ENCODE peak calls at places on chromosomes 3 and 15, in seven cellular contexts. One of them, this sample, is unnamed.

GRCh38 chr3:64384561-64384960 is 159.3 kb upstream of the PRICKLE2 start:
- DNase-seq in CD8-positive, alpha-beta memory T cell: no peak
- DNase-seq in transverse colon: no peak
- DNase-seq in uterus: no peak
- DNase-seq in breast epithelium: no peak
- DNase-seq in left lung: no peak
- DNase-seq in left ventricle myocardium inferior: no peak
- DNase-seq in this sample: no peak

GRCh38 chr3:53846134-53846850 is at the start of the genes CHDH and IL17RB:
- DNase-seq in CD8-positive, alpha-beta memory T cell: no peak
- DNase-seq in transverse colon: peak; percentile 84
- DNase-seq in uterus: peak; percentile 51
- DNase-seq in breast epithelium: peak; percentile 87
- DNase-seq in left lung: peak; percentile 92
- DNase-seq in left ventricle myocardium inferior: peak; percentile 58
- DNase-seq in this sample: no peak

GRCh38 chr3:186683996-186684395 is 18.2 kb downstream of the HRG start:
- DNase-seq in CD8-positive, alpha-beta memory T cell: no peak
- DNase-seq in transverse colon: no peak
- DNase-seq in uterus: no peak
- DNase-seq in breast epithelium: no peak
- DNase-seq in left lung: no peak
- DNase-seq in left ventricle myocardium inferior: no peak
- DNase-seq in this sample: no peak

GRCh38 chr15:46567968-46568367 is 933.1 kb downstream of the SQOR start:
- DNase-seq in CD8-positive, alpha-beta memory T cell: no peak
- DNase-seq in transverse colon: no peak
- DNase-seq in uterus: no peak
- DNase-seq in breast epithelium: no peak
- DNase-seq in left lung: no peak
- DNase-seq in left ventricle myocardium inferior: no peak
- DNase-seq in this sample: no peak

GRCh38 chr15:65369651-65370050 is 8.2 kb downstream of the IGDCC3 start:
- DNase-seq in CD8-positive, alpha-beta memory T cell: no peak
- DNase-seq in transverse colon: no peak
- DNase-seq in uterus: no peak
- DNase-seq in breast epithelium: no peak
- DNase-seq in left lung: no peak
- DNase-seq in left ventricle myocardium inferior: no peak
- DNase-seq in this sample: no peak

GRCh38 chr3:57983734-57984518 is 24.3 kb upstream of the FLNB start:
- DNase-seq in CD8-positive, alpha-beta memory T cell: no peak
- DNase-seq in transverse colon: peak; percentile 80
- DNase-seq in uterus: peak; percentile 78
- DNase-seq in breast epithelium: no peak
- DNase-seq in left lung: no peak
- DNase-seq in left ventricle myocardium inferior: peak; percentile 49
- DNase-seq in this sample: no peak

GRCh38 chr3:195208631-195209030 is 62.3 kb downstream of the XXYLT1 start:
- DNase-seq in CD8-positive, alpha-beta memory T cell: no peak
- DNase-seq in transverse colon: no peak
- DNase-seq in uterus: peak; percentile 11
- DNase-seq in breast epithelium: no peak
- DNase-seq in left lung: peak; percentile 38
- DNase-seq in left ventricle myocardium inferior: no peak
- DNase-seq in this sample: no peak

GRCh38 chr3:54870423-54870822 is 57.4 kb downstream of the LRTM1 start:
- DNase-seq in CD8-positive, alpha-beta memory T cell: no peak
- DNase-seq in transverse colon: no peak
- DNase-seq in uterus: peak; percentile 28
- DNase-seq in breast epithelium: no peak
- DNase-seq in left lung: no peak
- DNase-seq in left ventricle myocardium inferior: no peak
- DNase-seq in this sample: peak; percentile 83

GRCh38 chr15:72492733-72493132 is 18.6 kb downstream of the ARIH1 start:
- DNase-seq in CD8-positive, alpha-beta memory T cell: no peak
- DNase-seq in transverse colon: no peak
- DNase-seq in uterus: no peak
- DNase-seq in breast epithelium: no peak
- DNase-seq in left lung: no peak
- DNase-seq in left ventricle myocardium inferior: no peak
- DNase-seq in this sample: no peak

GRCh38 chr3:183540501-183541234 is 14.8 kb downstream of the KLHL6 start:
- DNase-seq in CD8-positive, alpha-beta memory T cell: no peak
- DNase-seq in transverse colon: peak; percentile 53
- DNase-seq in uterus: no peak
- DNase-seq in breast epithelium: no peak
- DNase-seq in left lung: peak; percentile 84
- DNase-seq in left ventricle myocardium inferior: no peak
- DNase-seq in this sample: no peak

GRCh38 chr15:36757189-36757814 is 177.9 kb downstream of the CDIN1 start:
- DNase-seq in CD8-positive, alpha-beta memory T cell: no peak
- DNase-seq in transverse colon: no peak
- DNase-seq in uterus: no peak
- DNase-seq in breast epithelium: no peak
- DNase-seq in left lung: no peak
- DNase-seq in left ventricle myocardium inferior: no peak
- DNase-seq in this sample: peak; percentile 8

GRCh38 chr3:161171113-161171512 is 50.0 kb upstream of the NMD3 start:
- DNase-seq in CD8-positive, alpha-beta memory T cell: no peak
- DNase-seq in transverse colon: no peak
- DNase-seq in uterus: peak; percentile 37
- DNase-seq in breast epithelium: no peak
- DNase-seq in left lung: no peak
- DNase-seq in left ventricle myocardium inferior: peak; percentile 60
- DNase-seq in this sample: no peak

GRCh38 chr3:86104154-86104553 is 886.8 kb downstream of the VGLL3 start:
- DNase-seq in CD8-positive, alpha-beta memory T cell: no peak
- DNase-seq in transverse colon: no peak
- DNase-seq in uterus: no peak
- DNase-seq in breast epithelium: no peak
- DNase-seq in left lung: no peak
- DNase-seq in left ventricle myocardium inferior: no peak
- DNase-seq in this sample: no peak

GRCh38 chr3:38029400-38030125 is at the start of gene PLCD1:
- DNase-seq in CD8-positive, alpha-beta memory T cell: peak; percentile 15
- DNase-seq in transverse colon: peak; percentile 79
- DNase-seq in uterus: peak; percentile 80
- DNase-seq in breast epithelium: peak; percentile 73
- DNase-seq in left lung: peak; percentile 93
- DNase-seq in left ventricle myocardium inferior: peak; percentile 84
- DNase-seq in this sample: peak; percentile 37

GRCh38 chr3:157438371-157438735 is 1.7 kb downstream of the PTX3 start:
- DNase-seq in CD8-positive, alpha-beta memory T cell: no peak
- DNase-seq in transverse colon: no peak
- DNase-seq in uterus: no peak
- DNase-seq in breast epithelium: no peak
- DNase-seq in left lung: peak; percentile 48
- DNase-seq in left ventricle myocardium inferior: no peak
- DNase-seq in this sample: no peak

GRCh38 chr3:71153753-71154152 is 429.8 kb downstream of the FOXP1 start:
- DNase-seq in CD8-positive, alpha-beta memory T cell: no peak
- DNase-seq in transverse colon: no peak
- DNase-seq in uterus: no peak
- DNase-seq in breast epithelium: no peak
- DNase-seq in left lung: no peak
- DNase-seq in left ventricle myocardium inferior: no peak
- DNase-seq in this sample: no peak

GRCh38 chr15:29470794-29471193 is 201.2 kb upstream of the NSMCE3 start:
- DNase-seq in CD8-positive, alpha-beta memory T cell: no peak
- DNase-seq in transverse colon: peak; percentile 39
- DNase-seq in uterus: no peak
- DNase-seq in breast epithelium: no peak
- DNase-seq in left lung: no peak
- DNase-seq in left ventricle myocardium inferior: no peak
- DNase-seq in this sample: no peak

GRCh38 chr15:91801836-91802534 is 51.5 kb upstream of the SLCO3A1 start:
- DNase-seq in CD8-positive, alpha-beta memory T cell: no peak
- DNase-seq in transverse colon: no peak
- DNase-seq in uterus: no peak
- DNase-seq in breast epithelium: no peak
- DNase-seq in left lung: no peak
- DNase-seq in left ventricle myocardium inferior: peak; percentile 20
- DNase-seq in this sample: no peak

GRCh38 chr15:101684384-101684783 is 32.2 kb upstream of the TM2D3 start:
- DNase-seq in CD8-positive, alpha-beta memory T cell: no peak
- DNase-seq in transverse colon: no peak
- DNase-seq in uterus: no peak
- DNase-seq in breast epithelium: no peak
- DNase-seq in left lung: no peak
- DNase-seq in left ventricle myocardium inferior: no peak
- DNase-seq in this sample: no peak

GRCh38 chr3:150083653-150084037 is 113.0 kb upstream of the PFN2 start:
- DNase-seq in CD8-positive, alpha-beta memory T cell: no peak
- DNase-seq in transverse colon: peak; percentile 14
- DNase-seq in uterus: peak; percentile 21
- DNase-seq in breast epithelium: no peak
- DNase-seq in left lung: no peak
- DNase-seq in left ventricle myocardium inferior: no peak
- DNase-seq in this sample: peak; percentile 66

GRCh38 chr3:140905557-140905956 is 36.1 kb upstream of the SLC25A36 start:
- DNase-seq in CD8-positive, alpha-beta memory T cell: no peak
- DNase-seq in transverse colon: no peak
- DNase-seq in uterus: no peak
- DNase-seq in breast epithelium: no peak
- DNase-seq in left lung: no peak
- DNase-seq in left ventricle myocardium inferior: no peak
- DNase-seq in this sample: no peak

GRCh38 chr3:66239513-66240135 is 18.8 kb downstream of the SLC25A26 start:
- DNase-seq in CD8-positive, alpha-beta memory T cell: peak; percentile 20
- DNase-seq in transverse colon: no peak
- DNase-seq in uterus: no peak
- DNase-seq in breast epithelium: no peak
- DNase-seq in left lung: no peak
- DNase-seq in left ventricle myocardium inferior: no peak
- DNase-seq in this sample: no peak

GRCh38 chr3:3665546-3665945 is 133.7 kb upstream of the LRRN1 start:
- DNase-seq in CD8-positive, alpha-beta memory T cell: no peak
- DNase-seq in transverse colon: no peak
- DNase-seq in uterus: no peak
- DNase-seq in breast epithelium: no peak
- DNase-seq in left lung: no peak
- DNase-seq in left ventricle myocardium inferior: no peak
- DNase-seq in this sample: peak; percentile 29

GRCh38 chr15:74290645-74291044 is 54.5 kb downstream of the CCDC33 start:
- DNase-seq in CD8-positive, alpha-beta memory T cell: no peak
- DNase-seq in transverse colon: no peak
- DNase-seq in uterus: no peak
- DNase-seq in breast epithelium: no peak
- DNase-seq in left lung: no peak
- DNase-seq in left ventricle myocardium inferior: no peak
- DNase-seq in this sample: no peak
- H3K27me3 ChIP-seq in CD8-positive, alpha-beta memory T cell: no peaks in the 10 kb centered on the region
- H3K27me3 ChIP-seq in transverse colon: peaks cover 5% of the 10 kb centered on the region
- H3K27me3 ChIP-seq in uterus: no peaks in the 10 kb centered on the region
- H3K27me3 ChIP-seq in breast epithelium: peaks cover 8% of the 10 kb centered on the region
- H3K27me3 ChIP-seq in left lung: peaks cover 55% of the 10 kb centered on the region
- H3K27me3 ChIP-seq in left ventricle myocardium inferior: peaks cover 55% of the 10 kb centered on the region
- H3K27me3 ChIP-seq in this sample: no peaks in the 10 kb centered on the region

GRCh38 chr15:20652914-20653313 is 111.3 kb upstream of the GOLGA6L6 start:
- DNase-seq in CD8-positive, alpha-beta memory T cell: no peak
- DNase-seq in transverse colon: no peak
- DNase-seq in uterus: no peak
- DNase-seq in breast epithelium: no peak
- DNase-seq in left lung: no peak
- DNase-seq in left ventricle myocardium inferior: no peak
- DNase-seq in this sample: no peak
- H3K9me3 ChIP-seq in CD8-positive, alpha-beta memory T cell: no peaks in the 10 kb centered on the region
- H3K9me3 ChIP-seq in transverse colon: peaks cover 3% of the 10 kb centered on the region
- H3K9me3 ChIP-seq in uterus: no peaks in the 10 kb centered on the region
- H3K9me3 ChIP-seq in breast epithelium: no peaks in the 10 kb centered on the region
- H3K9me3 ChIP-seq in left lung: no peaks in the 10 kb centered on the region
- H3K9me3 ChIP-seq in left ventricle myocardium inferior: no peaks in the 10 kb centered on the region
- H3K9me3 ChIP-seq in this sample: peaks cover 2% of the 10 kb centered on the region

GRCh38 chr3:39142067-39142466 is 11.3 kb downstream of the CSRNP1 start:
- DNase-seq in CD8-positive, alpha-beta memory T cell: no peak
- DNase-seq in transverse colon: peak; percentile 73
- DNase-seq in uterus: no peak
- DNase-seq in breast epithelium: no peak
- DNase-seq in left lung: no peak
- DNase-seq in left ventricle myocardium inferior: no peak
- DNase-seq in this sample: peak; percentile 68

GRCh38 chr3:39140341-39140971 is 12.9 kb downstream of the CSRNP1 start:
- DNase-seq in CD8-positive, alpha-beta memory T cell: no peak
- DNase-seq in transverse colon: no peak
- DNase-seq in uterus: no peak
- DNase-seq in breast epithelium: no peak
- DNase-seq in left lung: no peak
- DNase-seq in left ventricle myocardium inferior: no peak
- DNase-seq in this sample: no peak

GRCh38 chr3:39139442-39139841 is 13.9 kb downstream of the CSRNP1 start:
- DNase-seq in CD8-positive, alpha-beta memory T cell: no peak
- DNase-seq in transverse colon: no peak
- DNase-seq in uterus: no peak
- DNase-seq in breast epithelium: no peak
- DNase-seq in left lung: no peak
- DNase-seq in left ventricle myocardium inferior: no peak
- DNase-seq in this sample: no peak

GRCh38 chr3:39143051-39143885 is 10.1 kb downstream of the CSRNP1 start:
- DNase-seq in CD8-positive, alpha-beta memory T cell: no peak
- DNase-seq in transverse colon: no peak
- DNase-seq in uterus: no peak
- DNase-seq in breast epithelium: no peak
- DNase-seq in left lung: no peak
- DNase-seq in left ventricle myocardium inferior: no peak
- DNase-seq in this sample: no peak

GRCh38 chr3:39141211-39141995 is 12.0 kb downstream of the CSRNP1 start:
- DNase-seq in CD8-positive, alpha-beta memory T cell: no peak
- DNase-seq in transverse colon: peak; percentile 91
- DNase-seq in uterus: peak; percentile 55
- DNase-seq in breast epithelium: peak; percentile 95
- DNase-seq in left lung: peak; percentile 90
- DNase-seq in left ventricle myocardium inferior: no peak
- DNase-seq in this sample: no peak
- H3K4me1 ChIP-seq in CD8-positive, alpha-beta memory T cell: peaks cover 1% of the 10 kb centered on the region
- H3K4me1 ChIP-seq in transverse colon: peaks cover 38% of the 10 kb centered on the region
- H3K4me1 ChIP-seq in uterus: peaks cover 16% of the 10 kb centered on the region
- H3K4me1 ChIP-seq in breast epithelium: peaks cover 7% of the 10 kb centered on the region
- H3K4me1 ChIP-seq in left lung: peaks cover 29% of the 10 kb centered on the region
- H3K4me1 ChIP-seq in left ventricle myocardium inferior: peaks cover 82% of the 10 kb centered on the region
- H3K4me1 ChIP-seq in this sample: peaks cover 21% of the 10 kb centered on the region

GRCh38 chr3:63248015-63248414 is 30.1 kb upstream of the SYNPR start:
- DNase-seq in CD8-positive, alpha-beta memory T cell: no peak
- DNase-seq in transverse colon: no peak
- DNase-seq in uterus: no peak
- DNase-seq in breast epithelium: no peak
- DNase-seq in left lung: no peak
- DNase-seq in left ventricle myocardium inferior: no peak
- DNase-seq in this sample: no peak

GRCh38 chr3:63251499-63251898 is 26.6 kb upstream of the SYNPR start:
- DNase-seq in CD8-positive, alpha-beta memory T cell: no peak
- DNase-seq in transverse colon: no peak
- DNase-seq in uterus: no peak
- DNase-seq in breast epithelium: no peak
- DNase-seq in left lung: no peak
- DNase-seq in left ventricle myocardium inferior: no peak
- DNase-seq in this sample: no peak

GRCh38 chr3:63242124-63242523 is 36.0 kb upstream of the SYNPR start:
- DNase-seq in CD8-positive, alpha-beta memory T cell: no peak
- DNase-seq in transverse colon: no peak
- DNase-seq in uterus: no peak
- DNase-seq in breast epithelium: no peak
- DNase-seq in left lung: no peak
- DNase-seq in left ventricle myocardium inferior: no peak
- DNase-seq in this sample: no peak

GRCh38 chr3:63245842-63246241 is 32.3 kb upstream of the SYNPR start:
- DNase-seq in CD8-positive, alpha-beta memory T cell: no peak
- DNase-seq in transverse colon: no peak
- DNase-seq in uterus: no peak
- DNase-seq in breast epithelium: no peak
- DNase-seq in left lung: no peak
- DNase-seq in left ventricle myocardium inferior: no peak
- DNase-seq in this sample: no peak
- H3K27me3 ChIP-seq in CD8-positive, alpha-beta memory T cell: no peaks in the 10 kb centered on the region
- H3K27me3 ChIP-seq in transverse colon: peaks cover 2% of the 10 kb centered on the region
- H3K27me3 ChIP-seq in uterus: no peaks in the 10 kb centered on the region
- H3K27me3 ChIP-seq in breast epithelium: no peaks in the 10 kb centered on the region
- H3K27me3 ChIP-seq in left lung: no peaks in the 10 kb centered on the region
- H3K27me3 ChIP-seq in left ventricle myocardium inferior: no peaks in the 10 kb centered on the region
- H3K27me3 ChIP-seq in this sample: no peaks in the 10 kb centered on the region